ENCODE peak calls at places on chromosomes 12 and 14, in nine cellular contexts. K, M, L, F, U, A, D, P and C are unnamed samples.

GRCh38 chr12:4979737-4980136 is 63.9 kb upstream of the KCNA5 start:
- DNase-seq in P (no peak), K (no peak), U (no peak), D (peak; percentile 39), A (no peak), L (no peak), F (no peak), M (no peak), C (no peak)

GRCh38 chr12:100445081-100445481 is 28.6 kb upstream of the NR1H4 start:
- DNase-seq in M (no peak), K (no peak), P (no peak), U (no peak), F (no peak), A (no peak), D (no peak), L (no peak), C (no peak)

GRCh38 chr12:53005215-53005985 is 856 bp upstream of the EIF4B start:
- DNase-seq in K (no peak), U (peak; percentile 68), F (no peak), M (peak; percentile 36), A (peak; percentile 20), D (no peak), P (no peak), L (no peak), C (no peak)

GRCh38 chr12:4900327-4900726 is 9.4 kb upstream of the KCNA1 start:
- DNase-seq in D (no peak), L (peak; percentile 93), U (no peak), M (no peak), A (no peak), K (no peak), F (peak; percentile 12), P (no peak), C (no peak)

GRCh38 chr12:67068204-67068731 is 200.9 kb upstream of the CAND1 start:
- DNase-seq in F (peak; percentile 29), M (no peak), A (no peak), U (no peak), D (no peak), K (no peak), P (no peak), L (no peak), C (no peak)

GRCh38 chr14:81341405-81342180 is 58.5 kb downstream of the STON2 start:
- DNase-seq in F (no peak), U (no peak), P (peak; percentile 36), M (no peak), A (no peak), L (peak; percentile 5), D (no peak), K (no peak), C (no peak)

GRCh38 chr14:66216763-66217162 is 269.4 kb upstream of the CCDC196 start:
- DNase-seq in K (no peak), M (no peak), A (no peak), P (no peak), F (no peak), D (no peak), U (no peak), L (peak; percentile 17), C (no peak)

GRCh38 chr14:69775012-69775411 is 8.1 kb downstream of the SRSF5 start:
- DNase-seq in F (no peak), P (no peak), L (no peak), M (no peak), U (no peak), K (no peak), A (no peak), D (no peak), C (no peak)

GRCh38 chr12:24929953-24930352 is 18.9 kb downstream of the BCAT1 start:
- DNase-seq in U (no peak), F (no peak), P (no peak), L (no peak), M (no peak), D (no peak), K (no peak), A (no peak), C (no peak)

GRCh38 chr12:119236372-119236771 is 57.6 kb downstream of the HSPB8 start:
- DNase-seq in A (no peak), F (no peak), D (no peak), L (no peak), P (no peak), U (no peak), K (no peak), M (no peak), C (no peak)

GRCh38 chr14:61480704-61481285 is 159.4 kb downstream of the PRKCH start:
- DNase-seq in M (no peak), L (no peak), K (no peak), A (no peak), F (no peak), U (no peak), D (no peak), P (no peak), C (no peak)

GRCh38 chr12:20985399-20985798 is 145.6 kb upstream of the SLCO1B1 start:
- DNase-seq in D (peak; percentile 8), A (no peak), U (no peak), L (no peak), K (no peak), M (no peak), F (no peak), P (no peak), C (no peak)

GRCh38 chr14:61346793-61347192 is 25.4 kb downstream of the PRKCH start:
- DNase-seq in D (no peak), L (no peak), F (no peak), U (no peak), M (no peak), A (no peak), K (no peak), P (no peak), C (no peak)

GRCh38 chr14:24058951-24059475 is 7.2 kb downstream of the CARMIL3 start:
- DNase-seq in F (no peak), K (no peak), D (no peak), P (no peak), A (no peak), L (no peak), M (no peak), U (peak; percentile 56), C (no peak)

GRCh38 chr12:66197413-66198055 is 8.5 kb downstream of the IRAK3 start:
- DNase-seq in D (no peak), F (no peak), U (no peak), L (peak; percentile 50), M (no peak), P (no peak), K (no peak), A (no peak), C (no peak)

GRCh38 chr12:12883369-12884001 is 7.9 kb upstream of the GPRC5A start:
- DNase-seq in D (no peak), F (peak; percentile 90), P (no peak), L (peak; percentile 31), A (peak; percentile 90), K (no peak), M (no peak), U (no peak), C (no peak)

GRCh38 chr14:103705158-103705523 is 10.1 kb downstream of the XRCC3 start:
- DNase-seq in P (peak; percentile 62), K (no peak), F (no peak), D (no peak), U (peak; percentile 92), L (no peak), A (no peak), M (peak; percentile 82), C (no peak)

DNA sequence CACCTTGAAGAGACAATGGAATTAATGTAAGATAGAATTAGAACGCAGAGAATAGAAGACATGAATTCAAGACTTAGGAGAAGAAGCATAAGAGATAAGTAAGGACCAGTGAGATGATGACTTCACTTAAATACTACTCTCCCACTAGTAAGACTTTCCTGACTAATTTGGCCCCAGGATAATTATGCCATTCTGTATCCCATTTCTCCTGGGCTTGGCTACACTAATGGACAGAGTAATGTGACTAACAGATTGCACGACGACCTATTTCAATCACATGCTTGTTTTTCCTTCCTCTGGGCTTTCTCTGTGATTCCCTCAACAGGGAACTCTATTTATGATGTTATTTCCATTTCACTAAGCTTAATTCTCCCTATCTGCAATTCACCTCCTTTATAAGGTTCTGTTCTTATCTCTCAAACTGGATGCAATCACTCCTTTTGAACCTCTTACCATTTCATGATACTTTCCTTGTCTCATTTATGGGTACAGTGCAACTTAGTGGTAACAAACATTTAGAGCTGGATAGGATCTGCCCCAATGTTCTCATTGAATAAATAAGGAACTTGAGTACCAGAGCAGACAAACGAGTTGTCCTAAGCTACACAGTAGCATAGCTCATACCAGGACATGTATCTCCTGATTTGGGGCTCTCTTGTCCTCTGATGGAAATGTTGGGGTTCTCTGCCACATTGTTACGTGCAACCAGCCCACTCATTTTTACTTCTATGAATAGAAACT is 102.7 kb downstream of the BTG1 start:
- DNase-seq in A (no peak), F (peak; percentile 82), K (no peak), U (no peak), M (no peak), L (no peak), P (no peak), D (no peak), C (no peak)
- TF ChIP-seq CTCF in A (no peak), F (no peak), K (no peak), U (no peak), M (no peak), L (no peak), P (no peak), D (no peak), C (no peak)

DNA sequence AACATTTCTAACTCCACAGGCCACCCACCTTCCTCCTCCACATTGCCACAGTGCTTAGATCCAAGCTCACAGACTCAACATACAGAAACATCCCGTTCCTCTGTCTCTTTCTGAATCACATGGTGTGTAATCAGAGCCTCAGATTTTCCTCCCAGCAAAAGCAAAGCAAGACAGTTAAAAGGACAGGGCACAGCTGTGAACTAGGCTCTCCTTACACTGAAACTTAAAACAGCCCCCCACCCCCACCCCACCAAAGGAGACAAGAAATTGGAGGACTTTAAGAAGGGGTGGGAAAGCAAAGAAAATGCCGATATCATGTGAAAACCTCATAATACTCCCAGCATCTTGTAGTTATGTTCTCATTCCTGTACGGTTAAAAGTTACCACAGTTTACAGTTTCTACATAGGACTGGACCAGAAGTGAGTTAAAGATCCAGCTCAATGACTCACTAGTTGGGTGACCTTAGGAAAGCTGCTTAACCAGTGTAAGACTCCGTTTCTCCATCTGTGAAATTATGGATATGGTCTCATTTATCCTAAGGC is 4.8 kb downstream of the YBX3 start:
- DNase-seq in M (no peak), U (no peak), F (peak; percentile 61), P (no peak), A (no peak), K (no peak), D (no peak), L (peak; percentile 88), C (no peak)
- H3K4me3 ChIP-seq in M (no peak overlapping the region), U (no peak overlapping the region), F (peak overlapping the region; percentile 6), P (peak overlapping the region; percentile 1), A (no peak overlapping the region), K (no peak overlapping the region), D (peak overlapping the region; percentile 29), L (peak overlapping the region; percentile 29), C (no peak overlapping the region)

DNA sequence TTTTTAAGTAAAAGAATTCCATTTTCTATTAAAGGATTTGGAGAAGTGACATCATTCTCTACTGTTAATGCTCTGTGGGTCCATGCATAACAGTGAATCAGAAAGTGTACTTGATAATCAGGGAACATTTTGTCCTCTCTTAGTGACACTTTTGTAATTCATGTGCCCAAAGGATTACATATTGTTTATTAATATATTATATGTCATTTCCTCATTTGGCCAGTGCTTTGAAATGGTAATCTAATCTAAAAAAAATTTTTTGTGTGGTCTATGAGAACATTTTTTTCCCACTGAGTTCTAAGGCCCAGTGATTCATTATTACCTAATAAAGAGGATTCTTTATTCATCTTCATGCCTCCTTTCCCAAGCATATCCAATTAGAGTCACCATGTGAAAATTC is 79.7 kb upstream of the MYF6 start:
- DNase-seq in L (peak; percentile 98), D (no peak), P (no peak), A (no peak), U (no peak), M (no peak), F (peak; percentile 57), K (no peak), C (no peak)
- TF ChIP-seq CTCF in L (no peak), D (no peak), P (no peak), A (no peak), U (no peak), M (no peak), F (no peak), K (no peak), C (no peak)

GRCh38 chr12:116598341-116599284 is 39.4 kb downstream of the MAP1LC3B2 start:
- DNase-seq in P (no peak), L (peak; percentile 38), M (no peak), D (no peak), U (no peak), A (peak; percentile 82), F (no peak), K (no peak), C (no peak)
- H3K4me3 ChIP-seq in P (peak overlapping the region; percentile 47), L (peak overlapping the region; percentile 12), M (no peak overlapping the region), D (no peak overlapping the region), U (peak overlapping the region; percentile 34), A (no peak overlapping the region), F (no peak overlapping the region), K (peak overlapping the region; percentile 47), C (peak overlapping the region; percentile 50)